ENCODE peak calls at places on chromosomes 16 and 17, in four cellular contexts. One of them, this sample, is unnamed.

GRCh38 chr17:67469208-67469980 is 92.3 kb downstream of the PITPNC1 start:
- DNase-seq in NCI-H774: no peak
- DNase-seq in kidney glomerular epithelial cell: peak; percentile 10
- DNase-seq in stimulated activated CD4-positive, alpha-beta T cell treated with anti-CD3 and anti-CD28 coated beads, TNF-alpha, amount 100 ng/mL, for 1 hour: no peak
- DNase-seq in this sample: no peak

GRCh38 chr17:79919164-79919585 is 79.9 kb upstream of the CBX4 start:
- DNase-seq in kidney glomerular epithelial cell: peak; percentile 85
- DNase-seq in stimulated activated CD4-positive, alpha-beta T cell treated with anti-CD3 and anti-CD28 coated beads, TNF-alpha, amount 100 ng/mL, for 1 hour: no peak
- DNase-seq in NCI-H774: peak; percentile 61
- DNase-seq in this sample: peak; percentile 99

GRCh38 chr16:4052096-4052495 is 64.1 kb downstream of the ADCY9 start:
- DNase-seq in stimulated activated CD4-positive, alpha-beta T cell treated with anti-CD3 and anti-CD28 coated beads, TNF-alpha, amount 100 ng/mL, for 1 hour: no peak
- DNase-seq in NCI-H774: no peak
- DNase-seq in kidney glomerular epithelial cell: no peak
- DNase-seq in this sample: no peak

GRCh38 chr16:9965079-9965478 is 217.1 kb downstream of the GRIN2A start:
- DNase-seq in NCI-H774: no peak
- DNase-seq in kidney glomerular epithelial cell: peak; percentile 81
- DNase-seq in stimulated activated CD4-positive, alpha-beta T cell treated with anti-CD3 and anti-CD28 coated beads, TNF-alpha, amount 100 ng/mL, for 1 hour: no peak
- DNase-seq in this sample: no peak

GRCh38 chr16:86232496-86232895 is 277.8 kb upstream of the FOXF1 start:
- DNase-seq in stimulated activated CD4-positive, alpha-beta T cell treated with anti-CD3 and anti-CD28 coated beads, TNF-alpha, amount 100 ng/mL, for 1 hour: no peak
- DNase-seq in kidney glomerular epithelial cell: no peak
- DNase-seq in NCI-H774: no peak
- DNase-seq in this sample: no peak

GRCh38 chr17:45018514-45019176 is 32.8 kb downstream of the DCAKD start:
- DNase-seq in NCI-H774: no peak
- DNase-seq in stimulated activated CD4-positive, alpha-beta T cell treated with anti-CD3 and anti-CD28 coated beads, TNF-alpha, amount 100 ng/mL, for 1 hour: no peak
- DNase-seq in kidney glomerular epithelial cell: no peak
- DNase-seq in this sample: no peak

GRCh38 chr17:81125573-81126081 is 39.7 kb upstream of the PVALEF start:
- DNase-seq in kidney glomerular epithelial cell: no peak
- DNase-seq in NCI-H774: no peak
- DNase-seq in stimulated activated CD4-positive, alpha-beta T cell treated with anti-CD3 and anti-CD28 coated beads, TNF-alpha, amount 100 ng/mL, for 1 hour: no peak
- DNase-seq in this sample: no peak

GRCh38 chr16:17397499-17397891 is 73.3 kb downstream of the XYLT1 start:
- DNase-seq in NCI-H774: peak; percentile 81
- DNase-seq in stimulated activated CD4-positive, alpha-beta T cell treated with anti-CD3 and anti-CD28 coated beads, TNF-alpha, amount 100 ng/mL, for 1 hour: no peak
- DNase-seq in kidney glomerular epithelial cell: no peak
- DNase-seq in this sample: peak; percentile 69

GRCh38 chr17:4236456-4236855 is 27.3 kb downstream of the ANKFY1 start:
- DNase-seq in kidney glomerular epithelial cell: no peak
- DNase-seq in NCI-H774: no peak
- DNase-seq in stimulated activated CD4-positive, alpha-beta T cell treated with anti-CD3 and anti-CD28 coated beads, TNF-alpha, amount 100 ng/mL, for 1 hour: no peak
- DNase-seq in this sample: no peak

GRCh38 chr16:50863673-50864144 is 121.8 kb downstream of the CYLD start:
- DNase-seq in NCI-H774: no peak
- DNase-seq in stimulated activated CD4-positive, alpha-beta T cell treated with anti-CD3 and anti-CD28 coated beads, TNF-alpha, amount 100 ng/mL, for 1 hour: no peak
- DNase-seq in kidney glomerular epithelial cell: no peak
- DNase-seq in this sample: no peak

GRCh38 chr16:325375-326155 is 27.0 kb downstream of the AXIN1 start:
- DNase-seq in NCI-H774: no peak
- DNase-seq in kidney glomerular epithelial cell: no peak
- DNase-seq in stimulated activated CD4-positive, alpha-beta T cell treated with anti-CD3 and anti-CD28 coated beads, TNF-alpha, amount 100 ng/mL, for 1 hour: no peak
- DNase-seq in this sample: no peak

GRCh38 chr16:20956319-20956718 is 55.7 kb downstream of the LYRM1 start:
- DNase-seq in NCI-H774: no peak
- DNase-seq in stimulated activated CD4-positive, alpha-beta T cell treated with anti-CD3 and anti-CD28 coated beads, TNF-alpha, amount 100 ng/mL, for 1 hour: no peak
- DNase-seq in kidney glomerular epithelial cell: no peak
- DNase-seq in this sample: no peak

GRCh38 chr16:87607223-87607622 is 4.9 kb downstream of the JPH3 start:
- DNase-seq in kidney glomerular epithelial cell: no peak
- DNase-seq in NCI-H774: no peak
- DNase-seq in stimulated activated CD4-positive, alpha-beta T cell treated with anti-CD3 and anti-CD28 coated beads, TNF-alpha, amount 100 ng/mL, for 1 hour: no peak
- DNase-seq in this sample: no peak

GRCh38 chr17:29331330-29331729 is 37.4 kb upstream of the NUFIP2 start:
- DNase-seq in kidney glomerular epithelial cell: no peak
- DNase-seq in NCI-H774: no peak
- DNase-seq in stimulated activated CD4-positive, alpha-beta T cell treated with anti-CD3 and anti-CD28 coated beads, TNF-alpha, amount 100 ng/mL, for 1 hour: no peak
- DNase-seq in this sample: no peak

GRCh38 chr17:2172447-2172938 is 117.6 kb downstream of the HIC1 start:
- DNase-seq in kidney glomerular epithelial cell: peak; percentile 37
- DNase-seq in NCI-H774: no peak
- DNase-seq in stimulated activated CD4-positive, alpha-beta T cell treated with anti-CD3 and anti-CD28 coated beads, TNF-alpha, amount 100 ng/mL, for 1 hour: no peak
- DNase-seq in this sample: peak; percentile 55

GRCh38 chr17:49875690-49876089 is 27.8 kb upstream of the TAC4 start:
- DNase-seq in kidney glomerular epithelial cell: no peak
- DNase-seq in NCI-H774: no peak
- DNase-seq in stimulated activated CD4-positive, alpha-beta T cell treated with anti-CD3 and anti-CD28 coated beads, TNF-alpha, amount 100 ng/mL, for 1 hour: no peak
- DNase-seq in this sample: no peak

GRCh38 chr17:51118330-51119195 is 2.1 kb downstream of the SPAG9 start:
- DNase-seq in kidney glomerular epithelial cell: no peak
- DNase-seq in NCI-H774: peak; percentile 96
- DNase-seq in stimulated activated CD4-positive, alpha-beta T cell treated with anti-CD3 and anti-CD28 coated beads, TNF-alpha, amount 100 ng/mL, for 1 hour: no peak
- DNase-seq in this sample: peak; percentile 90

GRCh38 chr16:29719063-29719462 is 26.7 kb downstream of the C16orf54 start:
- DNase-seq in stimulated activated CD4-positive, alpha-beta T cell treated with anti-CD3 and anti-CD28 coated beads, TNF-alpha, amount 100 ng/mL, for 1 hour: no peak
- DNase-seq in NCI-H774: no peak
- DNase-seq in kidney glomerular epithelial cell: no peak
- DNase-seq in this sample: no peak

GRCh38 chr16:53433930-53434435 is 288 bp upstream of the RBL2 start:
- DNase-seq in kidney glomerular epithelial cell: peak; percentile 53
- DNase-seq in stimulated activated CD4-positive, alpha-beta T cell treated with anti-CD3 and anti-CD28 coated beads, TNF-alpha, amount 100 ng/mL, for 1 hour: peak; percentile 52
- DNase-seq in NCI-H774: no peak
- DNase-seq in this sample: no peak

GRCh38 chr16:1614226-1615102 is 2.3 kb downstream of the CRAMP1 start:
- DNase-seq in stimulated activated CD4-positive, alpha-beta T cell treated with anti-CD3 and anti-CD28 coated beads, TNF-alpha, amount 100 ng/mL, for 1 hour: no peak
- DNase-seq in kidney glomerular epithelial cell: peak; percentile 0
- DNase-seq in NCI-H774: no peak
- DNase-seq in this sample: peak; percentile 22